ENCODE peak calls at places on chromosomes 5 and 9, in four cellular contexts. O is lung, R is hippocampal formation, D is NCI-H510A treated with DMSO at 0.1 percent for 48 hours. G is an unnamed sample.

GRCh38 chr5:41955432-41956024 is 30.4 kb downstream of the FBXO4 start:
- DNase-seq in O (no peak), D (no peak), R (no peak), G (no peak)

GRCh38 chr5:112794410-112794809 is 56.7 kb downstream of the APC start:
- DNase-seq in D (no peak), R (no peak), O (no peak), G (no peak)

GRCh38 chr9:93110400-93110855 is 14.4 kb downstream of the CARD19 start:
- DNase-seq in D (no peak), R (no peak), O (no peak), G (no peak)

GRCh38 chr9:133869674-133870419 is 122.3 kb downstream of the VAV2 start:
- DNase-seq in R (no peak), O (no peak), D (no peak), G (no peak)

GRCh38 chr9:119974026-119974425 is 604.8 kb upstream of the BRINP1 start:
- DNase-seq in R (no peak), D (no peak), O (no peak), G (no peak)

GRCh38 chr5:39415186-39415585 is 9.6 kb downstream of the DAB2 start:
- DNase-seq in O (no peak), D (no peak), R (no peak), G (no peak)

GRCh38 chr5:129906177-129906887 is 2.1 kb downstream of the CHSY3 start:
- DNase-seq in R (no peak), O (no peak), D (no peak), G (no peak)

GRCh38 chr9:119963798-119964372 is 594.6 kb upstream of the BRINP1 start:
- DNase-seq in D (no peak), O (peak; percentile 35), R (no peak), G (peak; percentile 28)

GRCh38 chr9:78677326-78677725 is 380.4 kb downstream of the PSAT1 start:
- DNase-seq in O (no peak), D (no peak), R (no peak), G (no peak)

GRCh38 chr5:45532826-45533624 is 163.2 kb downstream of the HCN1 start:
- DNase-seq in D (no peak), O (no peak), R (no peak), G (no peak)

GRCh38 chr5:79488058-79488457 is 25.9 kb downstream of the HOMER1 start:
- DNase-seq in O (no peak), R (no peak), D (no peak), G (no peak)

GRCh38 chr5:35804201-35804653 is 52.5 kb upstream of the IL7R start:
- DNase-seq in R (peak; percentile 62), D (no peak), O (no peak), G (no peak)

GRCh38 chr5:102368392-102368791 is 72.3 kb upstream of the SLCO4C1 start:
- DNase-seq in D (no peak), O (no peak), R (no peak), G (no peak)

GRCh38 chr9:73118898-73119554 is 32.6 kb upstream of the ANXA1 start:
- DNase-seq in R (no peak), D (no peak), O (no peak), G (no peak)

GRCh38 chr5:5421149-5421960 is 1.1 kb upstream of the ICE1 start:
- DNase-seq in D (peak; percentile 39), R (no peak), O (no peak), G (no peak)

GRCh38 chr9:135474915-135475314 is 4.7 kb upstream of the PPP1R26 start:
- DNase-seq in O (no peak), R (peak; percentile 11), D (peak; percentile 22), G (no peak)

GRCh38 chr9:130406278-130406895 is 38.4 kb upstream of the ASS1 start:
- DNase-seq in D (no peak), O (no peak), R (no peak), G (no peak)

GRCh38 chr9:91863469-91863868 is 86.6 kb downstream of the ROR2 start:
- DNase-seq in O (no peak), R (no peak), D (no peak), G (no peak)

GRCh38 chr5:132096904-132097303 is 23.3 kb downstream of the CSF2 start:
- DNase-seq in O (no peak), D (no peak), R (no peak), G (no peak)

GRCh38 chr9:116550728-116551436 is 136.2 kb upstream of the TRIM32 start:
- DNase-seq in R (no peak), D (no peak), O (no peak), G (no peak)

GRCh38 chr5:58887721-58888409 is 305.0 kb downstream of the RAB3C start:
- DNase-seq in R (no peak), D (no peak), O (peak; percentile 53), G (no peak)

GRCh38 chr5:51159164-51159563 is 224.1 kb upstream of the ISL1 start:
- DNase-seq in D (no peak), R (no peak), O (no peak), G (no peak)

GRCh38 chr5:149113669-149114068 is 27.6 kb upstream of the ABLIM3 start:
- DNase-seq in R (no peak), D (no peak), O (no peak), G (no peak)

GRCh38 chr5:82257729-82258128 is 20.4 kb downstream of the RPS23 start:
- DNase-seq in D (no peak), O (no peak), R (no peak), G (no peak)

GRCh38 chr5:147431586-147431985 is 78.3 kb downstream of the DPYSL3 start:
- DNase-seq in R (no peak), O (no peak), D (no peak), G (no peak)

GRCh38 chr5:135834639-135835529 is at the start of gene SLC25A48:
- DNase-seq in D (peak; percentile 67), R (no peak), O (peak; percentile 41), G (no peak)

GRCh38 chr5:61313960-61314681 is 17.9 kb upstream of the ZSWIM6 start:
- DNase-seq in O (no peak), R (no peak), D (no peak), G (peak; percentile 71)

GRCh38 chr5:181045316-181045715 is 5.2 kb downstream of the BTNL9 start:
- DNase-seq in O (peak; percentile 19), D (no peak), R (no peak), G (no peak)

GRCh38 chr9:77892171-77892570 is 139.4 kb downstream of the GNAQ start:
- DNase-seq in O (no peak), R (no peak), D (no peak), G (no peak)

GRCh38 chr9:93079371-93079770 is 16.6 kb upstream of the CARD19 start:
- DNase-seq in R (no peak), D (no peak), O (no peak), G (no peak)

GRCh38 chr5:1666221-1666620 is 133.4 kb downstream of the MRPL36 start:
- DNase-seq in R (no peak), O (peak; percentile 3), D (no peak), G (no peak)